ENCODE peak calls at places on chromosomes 5 and 9, in ten cellular contexts. K is cardiac muscle cell, E is esophagus squamous epithelium, A is transverse colon, J is mammary epithelial cell, C is heart right ventricle, Z is PC-3, H is SK-N-SH, Q is mucosa of descending colon, B is colonic mucosa. S is an unnamed sample.
A peak's percentile ranks its signal among the peaks of the same experiment; 100 is the strongest.

GRCh38 chr9:109812818-109813281 is 32.9 kb downstream of the PALM2AKAP2 start:
- DNase-seq in A (no peak), K (no peak), Q (no peak), J (no peak), C (no peak), B (no peak), E (no peak), H (no peak), Z (no peak), S (no peak)

GRCh38 chr5:93611510-93611899 is 28.5 kb downstream of the NR2F1 start:
- DNase-seq in B (no peak), H (no peak), A (no peak), Q (no peak), K (no peak), E (no peak), J (no peak), Z (no peak), C (no peak), S (no peak)

GRCh38 chr5:53031695-53032096 is 42.5 kb downstream of the ITGA2 start:
- DNase-seq in Z (peak; percentile 55), A (no peak), H (peak; percentile 7), C (no peak), Q (no peak), E (no peak), K (peak; percentile 38), B (no peak), J (peak; percentile 96), S (no peak)

GRCh38 chr9:90861826-90862740 is 60.5 kb downstream of the SYK start:
- DNase-seq in A (no peak), E (no peak), Q (no peak), H (no peak), C (no peak), B (no peak), Z (no peak), K (no peak), J (no peak), S (no peak)

GRCh38 chr9:99162759-99163364 is 57.9 kb downstream of the TGFBR1 start:
- DNase-seq in Z (peak; percentile 51), C (no peak), A (no peak), J (no peak), E (no peak), Q (no peak), H (peak; percentile 45), B (no peak), K (peak; percentile 53), S (no peak)

GRCh38 chr9:125829743-125830142 is 82.6 kb downstream of the PBX3 start:
- DNase-seq in B (no peak), Z (no peak), Q (no peak), E (no peak), C (peak; percentile 21), K (no peak), H (peak; percentile 36), J (no peak), A (no peak), S (no peak)

GRCh38 chr9:89010056-89010455 is 18.8 kb downstream of the S1PR3 start:
- DNase-seq in B (no peak), C (no peak), J (no peak), Q (no peak), Z (no peak), E (no peak), H (no peak), K (no peak), A (no peak), S (no peak)

GRCh38 chr5:56984445-56984844 is 32.5 kb upstream of the MIER3 start:
- DNase-seq in A (no peak), Z (no peak), Q (no peak), B (no peak), K (no peak), E (no peak), J (no peak), H (no peak), C (no peak), S (no peak)

DNA sequence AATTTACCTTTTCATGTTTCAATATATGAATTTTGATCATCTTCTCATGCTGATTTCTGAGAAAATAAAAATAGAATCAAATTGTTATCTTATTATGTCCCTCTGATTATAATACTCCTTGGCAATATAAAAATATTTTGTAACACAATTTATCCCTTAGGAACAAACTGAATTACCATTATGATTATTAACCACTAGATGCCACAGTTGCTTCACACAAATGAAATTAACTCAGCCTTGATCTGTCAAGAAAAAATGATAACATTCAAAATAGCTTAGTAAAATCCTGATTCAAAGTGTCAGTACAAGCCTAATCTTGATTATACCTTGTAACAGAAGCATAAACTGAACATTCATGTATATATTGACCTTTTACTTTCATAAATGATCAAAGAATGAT is 4.8 kb upstream of the CHSY3 start:
- DNase-seq in C (no peak), K (no peak), E (no peak), Z (peak; percentile 23), A (no peak), Q (no peak), J (peak; percentile 11), B (no peak), H (no peak), S (no peak)
- TF ChIP-seq CTCF in C (peak; percentile 46), K (peak; percentile 41), E (no peak), Z (peak; percentile 53), A (no peak), Q (no peak), J (no peak), B (no peak), H (peak; percentile 48), S (peak; percentile 72)

GRCh38 chr5:90528704-90529233 is 615 bp downstream of the LYSMD3 start:
- DNase-seq in Q (no peak), Z (no peak), H (peak; percentile 10), K (peak; percentile 39), B (peak; percentile 27), A (no peak), E (no peak), C (no peak), J (peak; percentile 21), S (no peak)

GRCh38 chr5:90529234-90529938 is at the start of gene LYSMD3:
- DNase-seq in A (peak; percentile 99), C (peak; percentile 98), J (peak; percentile 96), Q (peak; percentile 99), H (peak; percentile 99), E (peak; percentile 85), B (peak; percentile 98), Z (peak; percentile 99), K (peak; percentile 98), S (peak; percentile 96)

GRCh38 chr5:90529939-90530677 is 724 bp upstream of the LYSMD3 start:
- DNase-seq in J (peak; percentile 74), E (peak; percentile 50), Q (peak; percentile 51), H (peak; percentile 75), B (peak; percentile 81), C (peak; percentile 74), K (peak; percentile 80), A (peak; percentile 69), Z (peak; percentile 93), S (peak; percentile 75)

GRCh38 chr5:90533794-90534193 is 4.4 kb upstream of the LYSMD3 start:
- DNase-seq in K (no peak), B (no peak), E (no peak), Z (no peak), C (no peak), A (no peak), J (no peak), H (no peak), Q (no peak), S (no peak)

GRCh38 chr5:90530736-90531487 is 1.5 kb upstream of the LYSMD3 start:
- DNase-seq in J (no peak), Z (peak; percentile 32), E (no peak), Q (no peak), H (no peak), B (no peak), C (peak; percentile 10), K (no peak), A (no peak), S (no peak)
- H3K4me3 ChIP-seq in J (no peak overlapping the region), Z (peak overlapping the region; percentile 85), E (peak overlapping the region; percentile 87), Q (no peak overlapping the region), H (no peak overlapping the region), B (no peak overlapping the region), C (no peak overlapping the region), K (no peak overlapping the region), A (no peak overlapping the region), S (no peak overlapping the region)

GRCh38 chr5:61275841-61276240 is 56.2 kb upstream of the ZSWIM6 start:
- DNase-seq in A (peak; percentile 35), K (no peak), H (no peak), E (no peak), B (no peak), Z (peak; percentile 58), Q (peak; percentile 77), J (peak; percentile 56), C (peak; percentile 52), S (peak; percentile 67)

GRCh38 chr5:61279725-61280124 is 52.3 kb upstream of the ZSWIM6 start:
- DNase-seq in K (no peak), C (no peak), J (no peak), H (no peak), Q (no peak), E (no peak), A (no peak), Z (no peak), B (no peak), S (no peak)

GRCh38 chr5:61277781-61278180 is 54.3 kb upstream of the ZSWIM6 start:
- DNase-seq in Q (no peak), J (peak; percentile 82), Z (peak; percentile 18), E (no peak), C (no peak), H (no peak), B (no peak), A (no peak), K (no peak), S (no peak)

GRCh38 chr5:61274561-61274960 is 57.5 kb upstream of the ZSWIM6 start:
- DNase-seq in A (no peak), C (no peak), K (no peak), B (no peak), E (no peak), H (no peak), Z (no peak), J (no peak), Q (no peak), S (no peak)

DNA sequence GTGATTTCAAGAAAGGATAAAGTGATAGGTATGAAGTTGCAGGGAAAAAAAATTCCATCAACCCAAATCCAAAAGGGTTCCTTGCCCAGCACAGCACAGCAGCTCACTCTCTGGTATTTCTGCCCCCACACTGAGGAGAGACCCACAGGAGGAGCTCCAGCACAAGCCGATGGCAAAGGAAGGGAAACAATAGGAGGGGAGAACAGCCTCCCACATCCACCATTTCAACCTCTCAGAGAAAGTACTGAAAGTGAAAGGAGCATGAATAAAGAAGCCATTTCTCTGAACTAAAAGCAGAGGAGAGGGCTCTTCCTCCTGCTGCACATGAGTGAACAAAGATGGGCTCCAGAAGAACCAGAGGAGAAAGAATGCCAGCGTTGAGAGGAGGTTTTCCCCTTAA is 54.9 kb upstream of the ZSWIM6 start:
- DNase-seq in H (no peak), Z (no peak), K (no peak), E (no peak), Q (no peak), C (peak; percentile 20), J (no peak), A (no peak), B (no peak), S (no peak)
- H3K4me1 ChIP-seq in H (peaks cover 29% of the 10 kb centered on the region), Z (peaks cover 28% of the 10 kb centered on the region), K (no peaks in the 10 kb centered on the region), E (peaks cover 19% of the 10 kb centered on the region), Q (peaks cover 2% of the 10 kb centered on the region), C (peaks cover 76% of the 10 kb centered on the region), J (peaks cover 34% of the 10 kb centered on the region), A (peaks cover 10% of the 10 kb centered on the region), B (peaks cover 7% of the 10 kb centered on the region), S (peaks cover 14% of the 10 kb centered on the region)

DNA sequence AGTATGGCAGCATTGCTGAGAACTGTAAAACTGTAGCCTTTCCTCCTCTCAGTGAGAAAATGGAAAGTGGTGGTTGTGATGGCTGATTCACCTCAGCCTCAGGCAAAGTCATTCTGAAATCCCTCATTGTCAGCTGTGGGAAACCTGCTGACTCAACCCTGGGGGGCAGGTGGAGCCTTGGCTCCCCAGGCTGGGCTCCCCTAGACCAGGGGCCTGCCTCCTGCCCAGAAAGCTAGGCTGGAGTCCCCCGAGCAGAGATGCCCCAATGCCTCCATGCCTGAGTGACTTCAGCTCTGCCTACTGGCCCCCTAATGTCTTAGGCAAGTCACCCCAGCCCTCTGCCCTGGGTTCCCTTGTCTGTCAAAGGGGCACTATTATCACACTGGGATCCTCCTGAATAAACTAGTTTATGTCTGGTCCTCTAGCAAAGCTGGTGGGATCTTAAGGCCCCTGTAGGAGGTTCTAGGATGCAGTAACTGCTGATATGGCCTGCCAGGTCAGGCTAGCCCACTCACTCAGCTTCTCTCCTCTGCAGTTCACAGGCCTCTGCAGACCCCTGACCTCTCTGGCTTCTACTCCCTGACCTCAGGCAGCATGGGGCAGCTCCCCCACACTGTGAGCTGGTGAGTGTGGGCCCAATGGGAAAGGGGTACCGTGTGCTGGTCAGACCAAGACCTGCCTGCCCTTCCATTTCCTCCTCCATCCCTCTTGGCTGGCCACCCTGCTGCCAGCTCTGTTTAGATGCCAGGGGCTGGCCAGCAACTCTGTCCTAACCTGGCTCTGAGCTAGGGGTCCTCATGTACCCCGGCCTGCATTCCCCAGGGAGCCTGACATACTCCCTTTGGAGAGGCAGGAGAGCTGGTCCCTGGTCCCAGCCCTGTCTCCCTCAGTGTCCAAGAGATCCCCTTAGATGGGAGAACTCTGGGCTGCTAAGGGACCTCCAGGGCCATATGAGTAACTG is 24.2 kb downstream of the TCF7 start:
- DNase-seq in H (no peak), B (no peak), C (no peak), J (peak; percentile 90), A (no peak), E (no peak), Z (peak; percentile 75), Q (peak; percentile 24), K (no peak), S (peak; percentile 43)
- TF ChIP-seq CTCF in H (no peak), B (no peak), C (no peak), J (no peak), A (no peak), E (no peak), Z (no peak), Q (no peak), K (no peak), S (no peak)